ENCODE peak calls at places on chromosomes 4 and X, in ten cellular contexts. C is choroid plexus epithelial cell, T is lower leg skin, B is dorsolateral prefrontal cortex, R is foreskin fibroblast, E is cardiac fibroblast, L is mammary epithelial cell, F is osteoblast, M is B cell, N is astrocyte of the spinal cord. H is an unnamed sample.

GRCh38 chr4:38858097-38858420 is 1.4 kb upstream of the TLR6 start:
- DNase-seq in T (no peak), B (no peak), R (no peak), M (no peak), E (no peak), C (no peak), F (no peak), N (no peak), L (no peak), H (no peak)

GRCh38 chrX:48938721-48939416 is 18.5 kb downstream of the OTUD5 start:
- DNase-seq in N (no peak), L (no peak), B (no peak), R (no peak), C (no peak), T (no peak), M (peak), F (no peak), E (no peak), H (peak)

GRCh38 chr4:134499074-134499473 is 297.5 kb upstream of the PABPC4L start:
- DNase-seq in N (no peak), M (no peak), E (no peak), F (no peak), B (no peak), C (no peak), L (no peak), R (no peak), T (no peak), H (no peak)

GRCh38 chr4:545612-546011 is 30.5 kb downstream of the TMEM271 start:
- DNase-seq in F (no peak), E (no peak), T (no peak), B (no peak), N (no peak), M (no peak), C (no peak), L (no peak), R (no peak), H (no peak)

GRCh38 chrX:14922437-14922836 is 49.2 kb downstream of the MOSPD2 start:
- DNase-seq in F (no peak), M (no peak), B (no peak), L (peak), E (peak), C (peak), T (no peak), N (peak), R (peak), H (no peak)

GRCh38 chr4:108008721-108009120 is 19.0 kb downstream of the HADH start:
- DNase-seq in E (peak), N (no peak), T (no peak), M (no peak), R (peak), L (peak), C (peak), F (peak), B (no peak), H (no peak)

GRCh38 chrX:119672252-119672825 is 20.6 kb downstream of the SEPTIN6 start:
- DNase-seq in F (no peak), R (no peak), L (no peak), T (no peak), B (no peak), C (peak), N (no peak), E (peak), M (no peak), H (no peak)

GRCh38 chr4:19286924-19287323 is 964.8 kb upstream of the SLIT2 start:
- DNase-seq in R (no peak), C (no peak), M (no peak), L (no peak), T (no peak), B (no peak), F (no peak), N (no peak), E (no peak), H (no peak)

GRCh38 chr4:59339631-59340030 is 1860.5 kb upstream of the ADGRL3 start:
- DNase-seq in F (no peak), R (no peak), C (no peak), T (no peak), M (no peak), E (no peak), B (no peak), L (no peak), N (no peak), H (no peak)

GRCh38 chr4:39548425-39549067 is 21.3 kb upstream of the UGDH start:
- DNase-seq in N (peak), C (peak), E (peak), L (no peak), F (peak), T (no peak), R (no peak), B (no peak), M (no peak), H (no peak)

GRCh38 chrX:115260330-115260729 is 26.4 kb upstream of the LRCH2 start:
- DNase-seq in B (no peak), T (no peak), M (no peak), L (peak), N (peak), F (no peak), C (peak), R (peak), E (no peak), H (no peak)

GRCh38 chr4:150117094-150117493 is 38.8 kb downstream of the DCLK2 start:
- DNase-seq in C (no peak), F (no peak), R (no peak), L (no peak), E (no peak), T (no peak), B (peak), M (no peak), N (no peak), H (no peak)

GRCh38 chr4:101355767-101356702 is 8.7 kb upstream of the PPP3CA start:
- DNase-seq in N (peak), M (no peak), E (peak), T (no peak), R (peak), C (peak), F (peak), B (no peak), L (peak), H (no peak)

GRCh38 chr4:71828450-71828849 is 44.6 kb upstream of the GC start:
- DNase-seq in C (no peak), B (no peak), T (no peak), N (no peak), F (no peak), E (no peak), L (no peak), R (no peak), M (no peak), H (no peak)

GRCh38 chr4:9771069-9771468 is 10.4 kb upstream of the DRD5 start:
- DNase-seq in B (no peak), N (no peak), F (no peak), E (no peak), C (no peak), M (no peak), R (no peak), L (peak), T (no peak), H (no peak)

GRCh38 chr4:26985836-26986235 is 125.2 kb downstream of the STIM2 start:
- DNase-seq in L (no peak), E (no peak), T (no peak), C (peak), B (no peak), F (no peak), M (no peak), N (no peak), R (no peak), H (peak)

GRCh38 chrX:151974336-151975227 is at the start of gene GABRE:
- DNase-seq in F (peak), T (peak), C (peak), E (peak), N (peak), M (no peak), R (peak), L (no peak), B (no peak), H (no peak)

GRCh38 chr4:41360911-41361830 is 104.4 kb downstream of the UCHL1 start:
- DNase-seq in L (peak), N (peak), F (peak), B (peak), C (peak), E (peak), M (no peak), T (peak), R (peak), H (no peak)

GRCh38 chr4:184816962-184817361 is 8.8 kb downstream of the ACSL1 start:
- DNase-seq in C (no peak), R (no peak), N (no peak), M (peak), L (no peak), F (no peak), T (no peak), B (no peak), E (no peak), H (peak)

GRCh38 chr4:31667701-31668100 is 947.5 kb downstream of the PCDH7 start:
- DNase-seq in N (no peak), C (peak), M (no peak), T (no peak), B (no peak), R (no peak), L (no peak), F (no peak), E (peak), H (no peak)

GRCh38 chr4:675036-675804 is 878 bp downstream of the MYL5 start:
- DNase-seq in E (no peak), B (no peak), F (peak), T (no peak), C (no peak), R (no peak), L (no peak), N (no peak), M (no peak), H (no peak)

GRCh38 chrX:140091276-140091886 is 126.1 kb upstream of the CXorf66 start:
- DNase-seq in N (no peak), M (peak), E (no peak), L (no peak), F (peak), B (peak), R (no peak), C (no peak), T (no peak), H (peak)

GRCh38 chrX:115023139-115023538 is 5.7 kb upstream of the IL13RA2 start:
- DNase-seq in B (no peak), N (peak), C (peak), E (peak), L (peak), M (no peak), T (no peak), F (peak), R (peak), H (no peak)

GRCh38 chrX:107731831-107732502 is 43.6 kb downstream of the TSC22D3 start:
- DNase-seq in R (peak), N (peak), E (peak), M (no peak), L (peak), T (peak), F (peak), C (peak), B (peak), H (no peak)

GRCh38 chrX:130082244-130083106 is 27.8 kb downstream of the ELF4 start:
- DNase-seq in N (no peak), L (no peak), C (peak), R (no peak), M (peak), F (peak), B (no peak), T (peak), E (no peak), H (peak)

GRCh38 chrX:39577206-39577605 is 520.6 kb downstream of the BCOR start:
- DNase-seq in B (no peak), T (no peak), M (no peak), F (no peak), E (peak), R (no peak), N (peak), L (no peak), C (peak), H (no peak)

GRCh38 chr4:54187148-54187547 is 41.9 kb upstream of the PDGFRA start:
- DNase-seq in R (no peak), T (no peak), C (no peak), F (no peak), N (no peak), L (no peak), E (no peak), B (no peak), M (no peak), H (no peak)

DNA sequence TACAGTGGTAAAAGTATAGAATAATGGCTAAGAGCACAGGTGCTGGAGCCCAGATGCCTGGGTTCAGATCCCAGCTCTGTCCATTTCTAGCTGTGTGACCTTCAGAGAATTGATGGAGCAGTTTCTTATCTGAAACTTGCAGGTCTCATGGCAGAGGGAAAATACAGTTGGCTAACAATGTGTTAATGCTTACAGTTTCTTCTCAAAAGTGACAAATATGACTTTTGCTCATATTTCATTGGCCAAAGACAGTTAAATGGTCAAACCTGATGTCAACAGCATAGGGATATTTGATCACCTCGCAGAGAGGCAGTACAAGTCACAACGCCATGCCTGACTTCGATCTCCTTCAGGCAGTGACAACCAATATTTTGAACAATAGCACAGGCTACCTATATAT is 60.2 kb upstream of the LCORL start:
- DNase-seq in E (no peak), B (no peak), T (no peak), M (no peak), F (no peak), R (no peak), N (no peak), L (no peak), C (no peak), H (no peak)
- TF ChIP-seq CTCF in E (no peak), B (no peak), T (no peak), M (no peak), F (no peak), R (no peak), N (no peak), L (no peak), C (no peak), H (no peak)

GRCh38 chr4:111630705-111631104 is 514.5 kb upstream of the FAM241A start:
- DNase-seq in N (peak), L (no peak), T (no peak), E (peak), M (no peak), C (peak), F (no peak), B (no peak), R (no peak), H (no peak)

GRCh38 chr4:111632752-111633151 is 512.5 kb upstream of the FAM241A start:
- DNase-seq in M (no peak), E (peak), B (no peak), R (peak), C (peak), F (no peak), L (peak), N (no peak), T (no peak), H (no peak)

GRCh38 chr4:111628437-111628836 is 516.8 kb upstream of the FAM241A start:
- DNase-seq in M (no peak), E (no peak), F (no peak), B (no peak), L (no peak), R (no peak), C (peak), N (peak), T (no peak), H (no peak)

GRCh38 chr4:111633663-111634266 is 511.5 kb upstream of the FAM241A start:
- DNase-seq in L (no peak), T (no peak), C (no peak), N (no peak), F (no peak), M (no peak), R (no peak), B (no peak), E (no peak), H (no peak)

DNA sequence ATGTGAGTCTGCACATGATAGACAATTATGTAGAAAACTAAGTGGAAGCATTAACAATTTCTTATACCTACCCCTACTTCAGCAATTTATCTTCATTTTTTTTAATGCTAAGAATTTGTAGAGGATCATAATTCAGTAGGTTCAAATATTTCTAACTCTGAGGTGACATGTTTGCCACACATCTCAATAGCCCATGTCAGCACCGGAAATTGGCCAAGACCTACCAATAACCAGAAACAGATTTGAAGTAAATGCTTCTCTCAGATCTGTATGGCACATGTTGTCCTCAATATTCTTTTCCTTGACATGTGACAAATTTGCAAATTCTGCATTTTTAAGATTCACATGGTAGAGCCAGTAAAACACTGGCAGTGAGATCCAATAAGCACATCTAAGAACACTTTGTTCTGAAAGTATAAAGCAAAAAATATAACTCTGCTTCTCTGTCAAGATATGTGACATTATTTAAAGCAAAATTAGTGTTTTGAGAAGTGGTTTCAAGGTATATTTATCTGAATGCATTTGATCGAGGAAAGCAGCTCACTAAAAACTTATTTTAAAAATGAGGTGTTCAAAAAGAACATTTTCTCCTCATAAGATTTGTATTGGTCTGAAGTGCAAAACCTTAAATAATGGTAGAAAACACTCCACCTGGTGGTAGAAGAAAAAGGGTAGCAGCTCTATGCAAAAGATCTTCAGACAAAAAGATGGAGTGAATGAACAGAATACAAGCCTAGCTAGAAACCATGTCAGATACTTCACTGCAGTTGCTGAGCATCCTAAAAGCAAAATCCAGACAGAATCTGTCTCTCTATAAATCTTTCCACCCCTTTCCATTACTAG is 513.9 kb upstream of the FAM241A start:
- DNase-seq in R (no peak), T (peak), B (no peak), M (no peak), N (peak), L (no peak), E (peak), C (peak), F (peak), H (no peak)
- TF ChIP-seq CTCF in R (peak), T (no peak), B (peak), M (no peak), N (peak), L (peak), E (peak), C (peak), F (peak), H (peak)

DNA sequence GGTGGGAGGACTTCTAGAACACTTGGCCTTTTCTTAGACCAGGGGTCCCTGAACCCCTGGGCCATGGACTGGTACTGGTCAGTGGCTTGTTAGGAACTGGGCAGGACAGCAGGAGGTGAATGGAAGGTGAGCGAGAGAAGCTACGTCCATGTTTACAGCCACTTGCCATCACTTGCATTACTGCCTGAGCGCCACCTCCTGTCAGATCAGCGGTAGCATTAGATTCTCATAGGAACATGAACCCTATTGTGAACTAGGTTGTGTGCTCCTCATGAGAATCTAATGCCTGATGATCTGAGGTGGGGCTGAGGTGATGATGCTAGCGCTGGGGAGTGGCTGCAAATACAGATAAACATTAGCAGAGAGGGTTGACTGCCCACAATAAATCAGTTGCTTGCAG is 100.9 kb upstream of the IGFBP7 start:
- DNase-seq in R (no peak), T (no peak), B (no peak), E (no peak), F (no peak), L (no peak), C (no peak), N (no peak), M (no peak), H (no peak)
- TF ChIP-seq CTCF in R (no peak), T (no peak), B (no peak), E (peak), F (no peak), L (no peak), C (peak), N (no peak), M (no peak), H (no peak)

GRCh38 chrX:54825716-54826428 is 18.3 kb downstream of the MAGED2 start:
- DNase-seq in T (no peak), L (peak), C (no peak), E (peak), R (no peak), N (no peak), M (no peak), B (no peak), F (no peak), H (no peak)
- TF ChIP-seq CTCF in T (no peak), L (no peak), C (no peak), E (no peak), R (no peak), N (no peak), M (peak), B (no peak), F (no peak), H (no peak)